ENCODE peak calls at places on chromosomes 4 and X, in eight cellular contexts. One of them, this sample, is unnamed.

GRCh38 chrX:11929476-11929875 is 171.4 kb downstream of the MSL3 start:
- DNase-seq in AG04450: no peak
- DNase-seq in posterior vena cava: no peak
- DNase-seq in tibial artery: no peak
- DNase-seq in NCI-H2107: no peak
- DNase-seq in CMK: no peak
- DNase-seq in astrocyte of the hippocampus: no peak
- DNase-seq in anterior cingulate cortex: no peak
- DNase-seq in this sample: no peak

GRCh38 chr4:158799013-158799770 is 30.4 kb downstream of the FNIP2 start:
- DNase-seq in AG04450: no peak
- DNase-seq in posterior vena cava: no peak
- DNase-seq in tibial artery: no peak
- DNase-seq in NCI-H2107: no peak
- DNase-seq in CMK: no peak
- DNase-seq in astrocyte of the hippocampus: no peak
- DNase-seq in anterior cingulate cortex: no peak
- DNase-seq in this sample: no peak

GRCh38 chrX:63250253-63250868 is 100.8 kb downstream of the SPIN4 start:
- DNase-seq in AG04450: peak; percentile 56
- DNase-seq in posterior vena cava: no peak
- DNase-seq in tibial artery: peak; percentile 20
- DNase-seq in NCI-H2107: no peak
- DNase-seq in CMK: peak; percentile 47
- DNase-seq in astrocyte of the hippocampus: peak; percentile 76
- DNase-seq in anterior cingulate cortex: no peak
- DNase-seq in this sample: peak; percentile 61

GRCh38 chr4:153261922-153262321 is 57.7 kb downstream of the TRIM2 start:
- DNase-seq in AG04450: no peak
- DNase-seq in posterior vena cava: no peak
- DNase-seq in tibial artery: no peak
- DNase-seq in NCI-H2107: no peak
- DNase-seq in CMK: no peak
- DNase-seq in astrocyte of the hippocampus: peak; percentile 32
- DNase-seq in anterior cingulate cortex: no peak
- DNase-seq in this sample: no peak

GRCh38 chr4:26010266-26010665 is 96.2 kb downstream of the SMIM20 start:
- DNase-seq in AG04450: no peak
- DNase-seq in posterior vena cava: no peak
- DNase-seq in tibial artery: no peak
- DNase-seq in NCI-H2107: no peak
- DNase-seq in CMK: no peak
- DNase-seq in astrocyte of the hippocampus: no peak
- DNase-seq in anterior cingulate cortex: no peak
- DNase-seq in this sample: no peak

GRCh38 chrX:49040376-49040955 is 2.7 kb downstream of the TFE3 start:
- DNase-seq in AG04450: no peak
- DNase-seq in posterior vena cava: no peak
- DNase-seq in tibial artery: no peak
- DNase-seq in NCI-H2107: no peak
- DNase-seq in CMK: no peak
- DNase-seq in astrocyte of the hippocampus: peak; percentile 25
- DNase-seq in anterior cingulate cortex: no peak
- DNase-seq in this sample: no peak

GRCh38 chr4:23706972-23707676 is 182.7 kb downstream of the PPARGC1A start:
- DNase-seq in AG04450: no peak
- DNase-seq in posterior vena cava: no peak
- DNase-seq in tibial artery: no peak
- DNase-seq in NCI-H2107: no peak
- DNase-seq in CMK: no peak
- DNase-seq in astrocyte of the hippocampus: no peak
- DNase-seq in anterior cingulate cortex: no peak
- DNase-seq in this sample: no peak

GRCh38 chr4:114864060-114864459 is 249.4 kb downstream of the NDST4 start:
- DNase-seq in AG04450: no peak
- DNase-seq in posterior vena cava: no peak
- DNase-seq in tibial artery: no peak
- DNase-seq in NCI-H2107: no peak
- DNase-seq in CMK: no peak
- DNase-seq in astrocyte of the hippocampus: no peak
- DNase-seq in anterior cingulate cortex: no peak
- DNase-seq in this sample: no peak

GRCh38 chr4:56220261-56220660 is 167.0 kb downstream of the AASDH start:
- DNase-seq in AG04450: peak; percentile 6
- DNase-seq in posterior vena cava: no peak
- DNase-seq in tibial artery: no peak
- DNase-seq in NCI-H2107: no peak
- DNase-seq in CMK: no peak
- DNase-seq in astrocyte of the hippocampus: peak; percentile 27
- DNase-seq in anterior cingulate cortex: no peak
- DNase-seq in this sample: no peak

GRCh38 chr4:142547974-142548373 is 298.1 kb downstream of the INPP4B start:
- DNase-seq in AG04450: no peak
- DNase-seq in posterior vena cava: no peak
- DNase-seq in tibial artery: no peak
- DNase-seq in NCI-H2107: no peak
- DNase-seq in CMK: no peak
- DNase-seq in astrocyte of the hippocampus: peak; percentile 67
- DNase-seq in anterior cingulate cortex: no peak
- DNase-seq in this sample: no peak

GRCh38 chrX:103845165-103845653 is 13.2 kb upstream of the RAB9B start:
- DNase-seq in AG04450: peak; percentile 38
- DNase-seq in posterior vena cava: no peak
- DNase-seq in tibial artery: peak; percentile 56
- DNase-seq in NCI-H2107: peak; percentile 8
- DNase-seq in CMK: no peak
- DNase-seq in astrocyte of the hippocampus: peak; percentile 81
- DNase-seq in anterior cingulate cortex: peak; percentile 21
- DNase-seq in this sample: peak; percentile 45

GRCh38 chr4:8181844-8182243 is 17.2 kb upstream of the SH3TC1 start:
- DNase-seq in AG04450: no peak
- DNase-seq in posterior vena cava: no peak
- DNase-seq in tibial artery: no peak
- DNase-seq in NCI-H2107: no peak
- DNase-seq in CMK: no peak
- DNase-seq in astrocyte of the hippocampus: no peak
- DNase-seq in anterior cingulate cortex: no peak
- DNase-seq in this sample: no peak

This sample was measured in AG09319.